ENCODE peak calls at places on chromosomes 2 and 18, in nine cellular contexts. R is SK-N-SH, I is mesendoderm, Q is H1, P is HCT116, G is H9, B is IMR-90, X is GM12878, Y is GM23248. K is an unnamed sample.

GRCh38 chr2:46719499-46719898 is 196.1 kb downstream of the MCFD2 start:
- DNase-seq in Q (no peak), P (no peak), Y (peak), R (no peak), I (no peak), G (no peak), B (peak), X (no peak), K (no peak)

GRCh38 chr18:35345460-35345921 is 1.3 kb upstream of the ZNF24 start:
- DNase-seq in R (no peak), B (no peak), I (peak), X (peak), Y (no peak), Q (no peak), P (no peak), G (no peak), K (peak)

GRCh38 chr2:173159794-173160463 is 84.3 kb downstream of the MAP3K20 start:
- DNase-seq in I (peak), Y (peak), R (no peak), Q (no peak), P (peak), X (no peak), B (peak), G (peak), K (peak)

GRCh38 chr2:134679740-134680139 is 39.1 kb downstream of the TMEM163 start:
- DNase-seq in P (no peak), G (no peak), R (no peak), I (no peak), Q (no peak), X (no peak), B (no peak), Y (no peak), K (no peak)

GRCh38 chr2:227781841-227782240 is 31.8 kb upstream of the CCL20 start:
- DNase-seq in X (no peak), R (no peak), Q (no peak), B (no peak), P (no peak), I (no peak), Y (no peak), G (no peak), K (no peak)

GRCh38 chr18:213977-214376 is 53.9 kb downstream of the THOC1 start:
- DNase-seq in P (no peak), I (no peak), X (no peak), G (no peak), B (no peak), Q (no peak), Y (no peak), R (no peak), K (no peak)

GRCh38 chr18:12944724-12945123 is 3.1 kb upstream of the SEH1L start:
- DNase-seq in P (no peak), R (no peak), X (no peak), I (no peak), B (no peak), Q (no peak), Y (peak), G (no peak), K (no peak)

GRCh38 chr18:681985-682384 is 24.5 kb downstream of the TYMS start:
- DNase-seq in Q (no peak), G (no peak), B (no peak), R (no peak), X (no peak), Y (no peak), I (no peak), P (no peak), K (no peak)

GRCh38 chr2:46363535-46364170 is 66.4 kb downstream of the EPAS1 start:
- DNase-seq in G (no peak), Q (no peak), X (no peak), P (no peak), Y (peak), R (no peak), I (no peak), B (peak), K (no peak)

GRCh38 chr18:51346404-51346803 is 148.9 kb upstream of the MEX3C start:
- DNase-seq in R (no peak), X (no peak), Q (no peak), Y (no peak), G (no peak), B (no peak), I (no peak), P (no peak), K (no peak)

GRCh38 chr2:112907001-112907949 is 3.7 kb upstream of the IL37 start:
- DNase-seq in P (no peak), I (no peak), G (no peak), Y (no peak), B (no peak), R (no peak), Q (no peak), X (no peak), K (no peak)

GRCh38 chr18:56598422-56598821 is 40.0 kb downstream of the TXNL1 start:
- DNase-seq in R (no peak), I (no peak), P (no peak), Q (no peak), Y (no peak), G (no peak), B (no peak), X (no peak), K (peak)

GRCh38 chr2:132670961-132671781 is 1.2 kb upstream of the LYPD1 start:
- DNase-seq in Y (peak), I (peak), R (peak), X (no peak), G (peak), P (peak), B (peak), Q (peak), K (peak)

GRCh38 chr2:218832081-218832480 is 478 bp upstream of the PRKAG3 start:
- DNase-seq in R (no peak), I (no peak), B (no peak), G (no peak), P (no peak), Q (no peak), Y (peak), X (no peak), K (no peak)

GRCh38 chr2:26854283-26854827 is 6.4 kb downstream of the DPYSL5 start:
- DNase-seq in Y (no peak), Q (no peak), G (no peak), X (no peak), R (no peak), I (no peak), P (no peak), B (no peak), K (no peak)

GRCh38 chr2:14016289-14016955 is 616.1 kb upstream of the LRATD1 start:
- DNase-seq in X (no peak), Q (no peak), B (no peak), I (no peak), R (peak), Y (no peak), G (no peak), P (no peak), K (no peak)

GRCh38 chr18:79630266-79631095 is 49.1 kb upstream of the CTDP1 start:
- DNase-seq in Q (peak), R (no peak), Y (no peak), G (no peak), B (no peak), X (no peak), P (no peak), I (no peak), K (no peak)

GRCh38 chr2:48219555-48220436 is 310.2 kb upstream of the STON1 start:
- DNase-seq in X (no peak), I (no peak), Q (no peak), P (no peak), G (no peak), B (no peak), R (no peak), Y (no peak), K (no peak)
- H3K27ac ChIP-seq in X (peak), I (no peak), Q (no peak), P (no peak), G (no peak), B (no peak), R (no peak), Y (no peak), K (no peak)

GRCh38 chr2:149989447-149990063 is 402.0 kb upstream of the MMADHC start:
- DNase-seq in Q (no peak), X (no peak), Y (peak), G (no peak), B (peak), P (no peak), I (peak), R (no peak), K (no peak)
- H3K4me2 ChIP-seq in Q (no peak), X (no peak), Y (peak), G (no peak), B (no peak), P (peak), I (no peak), R (no peak), K (no peak)

DNA sequence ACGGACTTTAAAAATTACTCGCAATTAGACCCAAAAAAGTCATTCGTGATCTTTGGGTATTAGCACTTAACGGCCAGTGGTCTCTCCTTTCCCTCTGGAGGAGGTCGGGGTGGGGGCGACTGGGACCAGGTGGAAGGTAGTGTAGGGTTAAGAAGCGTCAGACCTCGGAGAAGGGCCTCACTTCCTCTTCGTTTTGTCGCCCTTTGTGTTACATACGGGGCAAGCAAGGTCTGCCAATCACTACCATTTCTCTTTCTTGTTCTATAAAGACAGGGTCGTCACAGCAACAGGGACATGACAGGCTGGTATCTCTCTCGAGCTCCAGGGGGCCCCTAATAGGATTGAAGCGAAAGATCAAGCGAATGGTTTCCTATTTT is 136.6 kb downstream of the INSIG2 start:
- DNase-seq in X (no peak), B (no peak), I (peak), P (no peak), Q (no peak), G (peak), R (peak), Y (no peak), K (peak)
- H3K9ac ChIP-seq in X (peak), B (no peak), I (peak), P (no peak), Q (peak), G (no peak), R (no peak), Y (peak), K (no peak)

GRCh38 chr2:102049756-102050443 is 58.1 kb downstream of the IL1R2 start:
- DNase-seq in Q (no peak), P (no peak), G (no peak), R (no peak), X (no peak), I (no peak), B (no peak), Y (peak), K (no peak)
- H3K27ac ChIP-seq in Q (no peak), P (no peak), G (no peak), R (peak), X (no peak), I (no peak), B (peak), Y (peak), K (no peak)

GRCh38 chr2:187520121-187520624 is 34.1 kb downstream of the TFPI start:
- DNase-seq in X (no peak), P (no peak), B (no peak), G (no peak), I (no peak), Q (no peak), R (no peak), Y (no peak), K (no peak)

GRCh38 chr2:187511356-187512315 is 42.6 kb downstream of the TFPI start:
- DNase-seq in Q (no peak), I (no peak), X (no peak), B (no peak), R (no peak), P (no peak), Y (no peak), G (no peak), K (no peak)

GRCh38 chr2:187509667-187510417 is 44.4 kb downstream of the TFPI start:
- DNase-seq in I (peak), B (no peak), P (no peak), Q (no peak), X (no peak), G (no peak), Y (no peak), R (no peak), K (no peak)

GRCh38 chr2:187519419-187520120 is 34.7 kb downstream of the TFPI start:
- DNase-seq in X (no peak), B (no peak), Q (peak), G (peak), Y (no peak), P (no peak), I (peak), R (no peak), K (peak)

DNA sequence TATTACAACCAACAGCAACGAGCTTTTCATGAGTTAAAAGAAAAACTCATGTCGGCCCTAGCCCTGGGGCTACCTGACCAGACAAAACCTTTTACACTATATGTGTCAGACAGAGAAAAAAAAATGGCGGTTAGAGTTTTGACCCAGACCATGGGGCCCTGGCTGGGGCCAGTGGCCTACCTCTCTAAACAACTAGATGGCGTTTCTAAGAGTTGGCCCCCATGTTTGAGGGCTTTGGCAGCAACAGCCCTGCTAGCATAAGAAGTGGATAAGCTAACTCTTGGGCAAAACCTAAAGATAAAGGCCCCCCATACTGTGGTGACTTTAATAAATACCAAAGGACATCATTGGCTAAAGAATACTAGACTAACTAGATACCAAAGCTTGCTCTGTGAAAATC is 39.3 kb downstream of the TFPI start:
- DNase-seq in Q (no peak), B (no peak), P (no peak), G (no peak), I (no peak), R (no peak), X (no peak), Y (no peak), K (no peak)
- H3K4me2 ChIP-seq in Q (no peak), B (no peak), P (no peak), G (no peak), I (no peak), R (no peak), X (no peak), Y (no peak), K (no peak)

GRCh38 chr2:236662231-236663160 is 92.9 kb downstream of the ACKR3 start:
- DNase-seq in G (no peak), P (no peak), B (no peak), X (no peak), Y (peak), I (no peak), R (no peak), Q (no peak), K (no peak)

GRCh38 chr2:236663267-236663666 is 93.6 kb downstream of the ACKR3 start:
- DNase-seq in Q (no peak), I (no peak), B (no peak), P (no peak), R (no peak), Y (peak), X (no peak), G (no peak), K (no peak)

GRCh38 chr2:236663671-236664101 is 94.1 kb downstream of the ACKR3 start:
- DNase-seq in G (no peak), I (no peak), P (no peak), X (no peak), B (peak), Y (peak), Q (no peak), R (no peak), K (no peak)

GRCh38 chr2:236661064-236661761 is 91.6 kb downstream of the ACKR3 start:
- DNase-seq in B (peak), Y (peak), R (no peak), I (peak), G (peak), Q (no peak), P (no peak), X (no peak), K (peak)

GRCh38 chr2:236661762-236662110 is 92.1 kb downstream of the ACKR3 start:
- DNase-seq in Y (peak), X (no peak), B (no peak), P (no peak), I (no peak), Q (no peak), R (no peak), G (no peak), K (no peak)
- H3K9ac ChIP-seq in Y (peak), X (no peak), B (no peak), P (no peak), I (no peak), Q (no peak), R (no peak), G (no peak), K (no peak)

GRCh38 chr2:170715062-170715931 is at the start of gene SP5:
- DNase-seq in B (peak), I (peak), Y (peak), P (peak), R (peak), G (peak), Q (peak), X (no peak), K (peak)
- H3K27ac ChIP-seq in B (no peak), I (peak), Y (no peak), P (peak), R (no peak), G (no peak), Q (no peak), X (no peak), K (no peak)

GRCh38 chr2:205957452-205958154 is 128.4 kb downstream of the INO80D start:
- DNase-seq in X (no peak), Q (no peak), R (no peak), B (no peak), G (peak), Y (no peak), P (no peak), I (no peak), K (no peak)
- H3K4me2 ChIP-seq in X (no peak), Q (peak), R (no peak), B (no peak), G (no peak), Y (no peak), P (no peak), I (no peak), K (no peak)

GRCh38 chr2:240818293-240818542 is 1.8 kb downstream of the KIF1A start:
- DNase-seq in I (no peak), G (no peak), P (no peak), X (no peak), R (no peak), Q (no peak), B (no peak), Y (no peak), K (no peak)
- H3K9ac ChIP-seq in I (peak), G (no peak), P (no peak), X (no peak), R (no peak), Q (no peak), B (no peak), Y (no peak), K (no peak)

K was measured in neural progenitor cell.